ENCODE peak calls at places on chromosomes 1 and 21, in six cellular contexts. B, N, A, E, H and I are unnamed samples. For H3K9me3, the result is how much of the 10 kb centered on the place peaks cover.

GRCh38 chr21:34560609-34561008 is 48.6 kb upstream of the KCNE1 start:
- DNase-seq in B (no peak), N (no peak), A (no peak), E (no peak), H (no peak), I (no peak)

GRCh38 chr1:29953938-29954337 is 717.6 kb downstream of the PTPRU start:
- DNase-seq in B (no peak), N (no peak), A (no peak), E (no peak), H (no peak), I (no peak)

GRCh38 chr1:207841907-207842306 is 69.0 kb downstream of the CD34 start:
- DNase-seq in B (no peak), N (no peak), A (no peak), E (no peak), H (no peak), I (no peak)

GRCh38 chr1:243420968-243421675 is 165.3 kb downstream of the SDCCAG8 start:
- DNase-seq in B (no peak), N (no peak), A (no peak), E (no peak), H (no peak), I (no peak)

GRCh38 chr21:44888581-44889550 is 15.4 kb upstream of the PTTG1IP start:
- DNase-seq in B (no peak), N (peak), A (no peak), E (no peak), H (peak), I (no peak)

GRCh38 chr1:13766906-13767564 is 67.0 kb downstream of the PRDM2 start:
- DNase-seq in B (no peak), N (peak), A (no peak), E (no peak), H (no peak), I (no peak)

GRCh38 chr1:52033190-52034049 is at the start of gene KTI12:
- DNase-seq in B (peak), N (peak), A (peak), E (peak), H (peak), I (peak)

GRCh38 chr1:207202480-207202879 is 98.4 kb downstream of the C4BPA start:
- DNase-seq in B (no peak), N (no peak), A (no peak), E (no peak), H (no peak), I (no peak)

GRCh38 chr1:24295547-24295946 is 23.6 kb upstream of the GRHL3 start:
- DNase-seq in B (no peak), N (no peak), A (no peak), E (no peak), H (no peak), I (no peak)

GRCh38 chr1:36257375-36257767 is 33.1 kb downstream of the THRAP3 start:
- DNase-seq in B (no peak), N (no peak), A (no peak), E (no peak), H (no peak), I (no peak)

GRCh38 chr1:226046240-226046639 is 16.3 kb upstream of the H3-3A start:
- DNase-seq in B (no peak), N (no peak), A (no peak), E (no peak), H (no peak), I (no peak)

GRCh38 chr1:145947551-145947950 is 10.3 kb downstream of the LIX1L start:
- DNase-seq in B (no peak), N (no peak), A (no peak), E (no peak), H (no peak), I (no peak)

GRCh38 chr1:246267896-246268295 is 239.2 kb downstream of the SMYD3 start:
- DNase-seq in B (no peak), N (no peak), A (no peak), E (no peak), H (no peak), I (no peak)

GRCh38 chr1:232238009-232238408 is 391.9 kb downstream of the SIPA1L2 start:
- DNase-seq in B (no peak), N (peak), A (no peak), E (no peak), H (no peak), I (no peak)

GRCh38 chr1:119648620-119649004 is 546 bp upstream of the ZNF697 start:
- DNase-seq in B (no peak), N (no peak), A (no peak), E (no peak), H (no peak), I (no peak)

GRCh38 chr21:35254752-35255138 is 205.6 kb upstream of the RUNX1 start:
- DNase-seq in B (no peak), N (no peak), A (no peak), E (no peak), H (no peak), I (no peak)

GRCh38 chr1:194068444-194069167 is 882.2 kb upstream of the B3GALT2 start:
- DNase-seq in B (no peak), N (no peak), A (no peak), E (no peak), H (no peak), I (no peak)

GRCh38 chr1:29177022-29177705 is 4.5 kb downstream of the SRSF4 start:
- DNase-seq in B (no peak), N (no peak), A (no peak), E (no peak), H (no peak), I (no peak)

GRCh38 chr21:41830764-41831452 is 48.2 kb downstream of the PRDM15 start:
- DNase-seq in B (no peak), N (peak), A (no peak), E (no peak), H (no peak), I (no peak)

GRCh38 chr1:51565009-51565408 is 45.9 kb upstream of the EPS15 start:
- DNase-seq in B (no peak), N (no peak), A (no peak), E (no peak), H (no peak), I (no peak)

GRCh38 chr21:38773108-38774061 is 32.3 kb upstream of the ETS2 start:
- DNase-seq in B (peak), N (peak), A (no peak), E (no peak), H (peak), I (peak)

GRCh38 chr1:201925961-201926585 is 20.3 kb downstream of the LMOD1 start:
- DNase-seq in B (no peak), N (no peak), A (no peak), E (no peak), H (no peak), I (no peak)

GRCh38 chr1:214417545-214418210 is 133.7 kb downstream of the PTPN14 start:
- DNase-seq in B (no peak), N (no peak), A (no peak), E (no peak), H (no peak), I (no peak)

GRCh38 chr1:5994713-5995621 is 2.7 kb upstream of the NPHP4 start:
- DNase-seq in B (no peak), N (peak), A (no peak), E (peak), H (no peak), I (no peak)

GRCh38 chr1:119636500-119637089 is 11.5 kb downstream of the ZNF697 start:
- DNase-seq in B (no peak), N (no peak), A (no peak), E (no peak), H (no peak), I (no peak)

GRCh38 chr1:108142773-108143394 is 57.3 kb downstream of the SLC25A24 start:
- DNase-seq in B (no peak), N (no peak), A (no peak), E (no peak), H (no peak), I (no peak)

GRCh38 chr1:66364578-66365391 is 169.2 kb upstream of the SGIP1 start:
- DNase-seq in B (no peak), N (peak), A (no peak), E (no peak), H (no peak), I (no peak)

GRCh38 chr21:33360281-33360680 is 35.5 kb downstream of the IFNAR1 start:
- DNase-seq in B (no peak), N (peak), A (no peak), E (no peak), H (no peak), I (no peak)

GRCh38 chr1:197884173-197884572 is 18.3 kb upstream of the C1orf53 start:
- DNase-seq in B (peak), N (no peak), A (no peak), E (no peak), H (no peak), I (no peak)

GRCh38 chr1:233299450-233299849 is 3.9 kb upstream of the PCNX2 start:
- DNase-seq in B (no peak), N (no peak), A (no peak), E (no peak), H (no peak), I (no peak)

GRCh38 chr1:245715291-245715701 is 560.5 kb downstream of the KIF26B start:
- DNase-seq in B (no peak), N (peak), A (no peak), E (no peak), H (no peak), I (no peak)

GRCh38 chr1:167714851-167715652 is 6.7 kb upstream of the MPZL1 start:
- DNase-seq in B (peak), N (peak), A (no peak), E (peak), H (peak), I (peak)

GRCh38 chr1:7712731-7713323 is 58.3 kb upstream of the VAMP3 start:
- DNase-seq in B (no peak), N (no peak), A (no peak), E (no peak), H (no peak), I (no peak)

GRCh38 chr21:39386194-39386593 is 37.3 kb upstream of the HMGN1 start:
- DNase-seq in B (peak), N (no peak), A (no peak), E (no peak), H (peak), I (no peak)

GRCh38 chr1:216740334-216740733 is 17.1 kb upstream of the ESRRG start:
- DNase-seq in B (no peak), N (no peak), A (no peak), E (no peak), H (no peak), I (no peak)
- TF ChIP-seq CTCF in B (no peak), N (no peak), A (no peak), E (no peak), H (no peak), I (no peak)

GRCh38 chr21:36716836-36717235 is 17.9 kb downstream of the SIM2 start:
- DNase-seq in B (no peak), N (no peak), A (no peak), E (no peak), H (no peak), I (no peak)
- H3K27ac ChIP-seq in B (no peak), N (no peak), A (peak), E (no peak), H (no peak), I (no peak)

GRCh38 chr1:204294371-204294770 is 65.4 kb downstream of the PLEKHA6 start:
- DNase-seq in B (peak), N (peak), A (no peak), E (no peak), H (peak), I (peak)
- H3K9me3 ChIP-seq in B (under half), N (under half), A (under half), E (under half), H (under half), I (under half)

DNA sequence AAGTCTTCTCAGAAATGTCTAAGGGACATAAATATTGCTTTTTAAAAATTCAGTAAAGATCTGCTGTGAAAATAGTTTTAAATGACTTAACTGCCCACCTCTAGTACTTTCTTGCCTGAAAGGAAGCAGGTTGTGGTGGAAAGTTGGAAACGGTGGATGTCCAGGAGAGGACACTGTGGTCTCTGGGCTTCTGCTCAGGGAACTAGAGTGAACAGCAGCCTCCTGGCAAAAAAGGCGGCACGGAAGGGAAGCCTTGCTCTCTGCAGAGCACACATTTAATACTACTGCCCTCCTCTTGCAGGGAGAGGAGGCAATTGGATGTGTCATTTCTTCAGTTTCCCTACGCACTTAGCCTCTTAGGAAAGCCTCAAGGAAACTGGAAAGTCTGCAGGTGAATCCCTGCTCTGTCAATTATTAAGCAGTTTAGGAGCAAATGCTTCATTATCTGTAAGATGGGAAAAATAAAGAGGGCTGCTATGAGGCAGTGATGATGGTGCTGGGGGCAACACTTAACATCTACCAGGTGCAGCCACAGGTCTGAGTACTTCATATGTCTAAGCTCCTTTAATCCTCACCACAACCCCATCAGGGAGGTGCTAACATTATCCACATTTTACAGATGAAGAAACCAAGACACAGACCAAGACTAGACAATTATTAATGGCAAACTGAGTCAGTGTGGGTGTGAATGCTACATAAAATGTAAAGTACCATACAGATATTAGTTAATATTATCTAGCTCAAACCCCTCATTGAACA is 108.8 kb upstream of the ADAR start:
- DNase-seq in B (no peak), N (no peak), A (no peak), E (no peak), H (no peak), I (no peak)
- TF ChIP-seq CTCF in B (no peak), N (no peak), A (no peak), E (no peak), H (peak), I (no peak)

DNA sequence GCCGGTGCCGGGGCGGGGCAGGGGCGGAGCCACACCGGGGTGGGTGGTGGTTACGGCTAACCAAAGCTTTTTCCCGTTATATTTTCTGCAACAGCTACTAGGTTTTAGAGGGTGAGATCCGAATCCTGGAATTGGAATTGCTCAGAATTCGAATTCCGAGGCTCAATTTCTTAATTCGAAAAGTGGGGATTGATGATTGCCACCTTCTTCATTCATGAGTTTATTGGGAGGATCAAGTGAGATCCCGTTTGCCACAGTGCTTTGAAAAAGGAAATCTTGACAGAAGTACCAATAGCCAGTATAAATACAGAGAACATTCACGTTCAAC is 207 bp upstream of the SVBP start:
- DNase-seq in B (no peak), N (no peak), A (no peak), E (no peak), H (no peak), I (no peak)
- H3K27ac ChIP-seq in B (peak), N (no peak), A (peak), E (no peak), H (peak), I (no peak)

GRCh38 chr1:19552291-19553010 is 67.1 kb upstream of the CAPZB start:
- DNase-seq in B (no peak), N (no peak), A (no peak), E (no peak), H (no peak), I (no peak)

DNA sequence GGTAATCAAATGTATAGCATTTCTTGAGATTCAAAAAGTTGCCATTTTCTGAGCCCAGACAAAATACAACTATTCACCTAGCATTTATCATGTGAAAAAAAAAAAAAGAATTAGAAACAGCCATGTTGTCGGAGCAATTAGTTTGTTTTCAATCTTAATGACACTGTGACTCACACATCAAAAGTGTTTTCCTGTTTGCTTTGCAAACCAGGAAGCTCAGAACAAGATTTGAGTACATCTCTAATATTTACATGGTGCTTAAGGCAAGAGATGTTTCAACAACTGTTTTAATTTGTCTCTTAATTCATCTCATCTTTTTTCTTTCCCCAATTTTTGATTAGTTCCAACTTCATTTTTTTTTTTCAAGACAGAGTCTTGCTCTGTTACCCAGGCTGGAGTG is 62.5 kb upstream of the CAPZB start:
- DNase-seq in B (no peak), N (no peak), A (no peak), E (no peak), H (no peak), I (no peak)
- H3K9me3 ChIP-seq in B (under half), N (under half), A (under half), E (under half), H (under half), I (under half)

GRCh38 chr1:165768513-165769394 is at the start of gene TMCO1:
- DNase-seq in B (peak), N (peak), A (peak), E (peak), H (peak), I (peak)

GRCh38 chr1:165773324-165773965 is 4.8 kb upstream of the TMCO1 start:
- DNase-seq in B (no peak), N (peak), A (no peak), E (peak), H (no peak), I (peak)

GRCh38 chr1:165772739-165773138 is 4.1 kb upstream of the TMCO1 start:
- DNase-seq in B (no peak), N (no peak), A (no peak), E (no peak), H (no peak), I (no peak)
- TF ChIP-seq CTCF in B (no peak), N (no peak), A (no peak), E (no peak), H (no peak), I (no peak)

DNA sequence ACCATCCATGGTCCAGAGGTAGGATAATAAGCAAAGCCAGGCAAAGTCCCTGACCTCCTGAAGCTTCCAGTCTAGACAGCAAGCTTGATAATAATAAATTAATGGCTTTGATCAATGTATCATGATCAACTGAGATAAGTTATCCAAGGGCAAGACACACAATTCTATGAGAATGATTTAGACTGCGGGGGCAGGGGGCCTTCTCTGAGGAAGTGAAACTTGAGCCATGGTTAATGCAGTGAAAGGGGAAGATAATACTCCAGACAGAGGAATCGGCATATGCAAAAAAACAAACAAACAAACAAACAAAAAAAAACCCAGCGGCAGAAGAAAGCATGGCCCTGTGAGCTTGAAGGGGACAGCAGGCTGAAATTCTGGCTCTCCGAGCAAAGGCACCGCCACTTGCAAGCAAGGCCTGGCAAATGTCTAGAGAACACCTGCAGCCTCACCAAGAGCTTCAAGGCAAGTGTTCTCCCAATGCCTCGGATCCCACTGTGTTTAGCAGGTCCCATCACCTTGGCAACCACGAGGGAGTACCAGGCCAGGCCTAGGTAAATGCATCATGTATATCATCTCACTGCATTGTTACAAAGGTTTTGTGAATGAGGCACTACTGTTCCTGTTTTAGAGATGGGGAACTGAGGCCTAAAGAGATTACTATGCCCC is 24.9 kb downstream of the CSMD2 start:
- DNase-seq in B (no peak), N (no peak), A (no peak), E (no peak), H (no peak), I (no peak)
- H3K27ac ChIP-seq in B (no peak), N (no peak), A (no peak), E (no peak), H (no peak), I (no peak)

GRCh38 chr1:73044241-73044640 is 761.9 kb upstream of the NEGR1 start:
- DNase-seq in B (no peak), N (no peak), A (no peak), E (no peak), H (no peak), I (no peak)
- H3K9me3 ChIP-seq in B (under half), N (under half), A (under half), E (under half), H (under half), I (under half)

GRCh38 chr1:85214654-85215053 is 13.8 kb upstream of the SYDE2 start:
- DNase-seq in B (no peak), N (no peak), A (no peak), E (no peak), H (no peak), I (no peak)
- TF ChIP-seq CTCF in B (no peak), N (no peak), A (no peak), E (no peak), H (no peak), I (no peak)